ENCODE peak calls at places on chromosomes 11 and 22, in seven cellular contexts. O, V, Z, Y, Q, W and K are unnamed samples.

GRCh38 chr22:29907753-29908515 is 25.0 kb downstream of the MTMR3 start:
- DNase-seq in O (no peak), Y (peak; percentile 14), W (peak; percentile 73), V (no peak), Q (peak; percentile 93), Z (no peak), K (peak; percentile 58)

GRCh38 chr11:119436715-119437114 is 13.7 kb upstream of the THY1 start:
- DNase-seq in Q (no peak), Z (no peak), O (no peak), Y (no peak), W (no peak), V (no peak), K (no peak)

GRCh38 chr11:37689951-37690350 is 1091.9 kb upstream of the RAG2 start:
- DNase-seq in Q (no peak), Y (no peak), O (no peak), V (no peak), Z (no peak), W (no peak), K (no peak)

GRCh38 chr11:2833051-2833937 is 52.3 kb downstream of the CDKN1C start:
- DNase-seq in W (no peak), V (no peak), Z (no peak), O (no peak), Y (no peak), Q (no peak), K (no peak)

GRCh38 chr11:72497731-72498130 is 63.4 kb upstream of the CLPB start:
- DNase-seq in Z (no peak), Q (no peak), V (no peak), Y (no peak), W (no peak), O (no peak), K (no peak)

GRCh38 chr11:75223954-75224643 is 16.5 kb upstream of the TPBGL start:
- DNase-seq in W (peak; percentile 29), Q (no peak), Z (no peak), O (no peak), V (no peak), Y (peak; percentile 24), K (no peak)

GRCh38 chr22:36411589-36412258 is 24.0 kb upstream of the MYH9 start:
- DNase-seq in W (no peak), V (no peak), Q (no peak), Y (no peak), Z (no peak), O (no peak), K (peak; percentile 32)

GRCh38 chr11:64858467-64859401 is 14.3 kb upstream of the CDC42BPG start:
- DNase-seq in O (no peak), Y (no peak), Z (no peak), Q (no peak), V (peak; percentile 68), W (no peak), K (peak; percentile 99)

GRCh38 chr22:17436382-17436951 is 67.2 kb downstream of the CECR2 start:
- DNase-seq in W (no peak), Q (no peak), O (no peak), Y (peak; percentile 31), V (peak; percentile 49), Z (no peak), K (peak; percentile 33)

GRCh38 chr11:111183706-111184105 is 61.8 kb upstream of the POU2AF2 start:
- DNase-seq in W (no peak), Y (no peak), Q (no peak), V (no peak), O (no peak), Z (no peak), K (no peak)

GRCh38 chr22:44191036-44191454 is 10.3 kb downstream of the PARVG start:
- DNase-seq in Y (no peak), W (no peak), O (peak; percentile 72), Z (no peak), V (no peak), Q (no peak), K (no peak)

GRCh38 chr22:36589856-36590255 is 60.9 kb upstream of the EIF3D start:
- DNase-seq in Z (no peak), Y (no peak), V (no peak), O (no peak), W (no peak), Q (no peak), K (no peak)

GRCh38 chr11:65850217-65851082 is 7.5 kb downstream of the CFL1 start:
- DNase-seq in O (peak; percentile 30), Q (no peak), Z (no peak), Y (no peak), W (no peak), V (no peak), K (no peak)

GRCh38 chr22:36546092-36546804 is 17.3 kb upstream of the EIF3D start:
- DNase-seq in V (peak; percentile 67), Z (peak; percentile 21), Y (peak; percentile 92), Q (peak; percentile 73), O (peak; percentile 72), W (peak; percentile 87), K (no peak)

GRCh38 chr11:120129570-120129969 is 8.3 kb downstream of the TRIM29 start:
- DNase-seq in Q (no peak), O (no peak), V (no peak), Z (no peak), Y (no peak), W (no peak), K (no peak)